ENCODE peak calls at places on chromosome 18, in six cellular contexts. I is PC-9, K is tibial nerve, R is fibroblast of lung, E is substantia nigra, M is SJCRH30. L is an unnamed sample.

GRCh38 chr18:4412286-4412685 is 42.8 kb downstream of the DLGAP1 start:
- DNase-seq in I (no peak), K (no peak), R (no peak), E (no peak), M (no peak), L (no peak)

GRCh38 chr18:27860701-27861107 is 316.2 kb downstream of the CDH2 start:
- DNase-seq in I (no peak), K (no peak), R (peak), E (no peak), M (peak), L (no peak)

GRCh38 chr18:8800445-8800844 is 95.1 kb downstream of the MTCL1 start:
- DNase-seq in I (peak), K (no peak), R (peak), E (no peak), M (peak), L (no peak)

GRCh38 chr18:9535430-9535972 is 60.2 kb downstream of the RALBP1 start:
- DNase-seq in I (peak), K (no peak), R (peak), E (peak), M (no peak), L (peak)

GRCh38 chr18:3526421-3527354 is 76.7 kb downstream of the TGIF1 start:
- DNase-seq in I (no peak), K (no peak), R (peak), E (peak), M (peak), L (peak)

GRCh38 chr18:24741961-24742738 is 281.7 kb downstream of the HRH4 start:
- DNase-seq in I (no peak), K (no peak), R (peak), E (no peak), M (no peak), L (no peak)

GRCh38 chr18:3015203-3015590 is 2.3 kb upstream of the LPIN2 start:
- DNase-seq in I (peak), K (no peak), R (peak), E (no peak), M (no peak), L (no peak)

GRCh38 chr18:79937103-79937860 is 14.2 kb downstream of the SLC66A2 start:
- DNase-seq in I (no peak), K (no peak), R (no peak), E (no peak), M (no peak), L (no peak)

GRCh38 chr18:24841536-24841935 is 381.1 kb downstream of the HRH4 start:
- DNase-seq in I (no peak), K (no peak), R (no peak), E (no peak), M (no peak), L (no peak)

GRCh38 chr18:6414118-6414722 is 491 bp downstream of the L3MBTL4 start:
- DNase-seq in I (no peak), K (peak), R (no peak), E (no peak), M (no peak), L (no peak)

GRCh38 chr18:12254820-12255511 is 805 bp downstream of the CIDEA start:
- DNase-seq in I (no peak), K (no peak), R (no peak), E (no peak), M (no peak), L (no peak)

GRCh38 chr18:54192415-54192814 is 32.1 kb downstream of the MBD2 start:
- DNase-seq in I (no peak), K (no peak), R (no peak), E (no peak), M (no peak), L (no peak)

GRCh38 chr18:51438797-51439350 is 241.4 kb upstream of the MEX3C start:
- DNase-seq in I (no peak), K (no peak), R (no peak), E (no peak), M (no peak), L (no peak)

GRCh38 chr18:37161491-37161890 is 332.6 kb downstream of the KIAA1328 start:
- DNase-seq in I (no peak), K (no peak), R (no peak), E (no peak), M (no peak), L (no peak)
- H3K27ac ChIP-seq in I (no peak), K (no peak), R (no peak), E (no peak), M (no peak), L (no peak)

DNA sequence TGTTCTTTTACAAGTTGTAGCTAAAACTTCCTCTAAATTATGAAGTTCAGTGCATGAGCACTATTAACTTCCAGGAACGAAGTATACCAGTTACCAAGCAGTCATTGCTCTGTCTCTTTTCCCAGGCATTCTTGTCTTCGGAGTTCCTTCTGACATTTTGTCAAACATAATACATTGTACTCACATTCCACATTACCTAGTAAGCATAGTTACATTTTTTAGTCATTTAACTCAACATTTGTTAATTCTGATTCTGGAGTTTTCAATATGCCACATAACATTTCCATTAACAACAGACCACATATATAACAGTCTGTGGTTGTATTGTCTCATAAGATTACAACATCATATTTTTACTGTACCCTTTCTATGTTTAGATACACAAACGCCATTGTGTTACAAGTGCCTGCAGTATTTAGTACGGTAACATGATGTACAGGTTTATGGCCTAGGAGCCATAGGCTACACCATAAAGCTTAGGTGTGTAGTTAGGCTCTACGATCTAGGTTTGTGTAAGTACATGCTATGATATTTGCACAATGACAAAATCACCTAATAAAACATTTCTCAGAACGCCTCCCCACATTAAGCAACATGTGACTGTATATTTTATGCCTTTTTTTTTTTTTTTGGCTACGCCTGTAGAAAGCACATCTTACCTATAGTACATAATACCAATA is 187.1 kb downstream of the DYM start:
- DNase-seq in I (no peak), K (no peak), R (peak), E (no peak), M (no peak), L (no peak)
- H3K27ac ChIP-seq in I (no peak), K (no peak), R (no peak), E (no peak), M (no peak), L (no peak)

GRCh38 chr18:47696870-47697269 is 233.6 kb downstream of the SMAD2 start:
- DNase-seq in I (no peak), K (no peak), R (no peak), E (no peak), M (no peak), L (no peak)

GRCh38 chr18:47701133-47701532 is 229.3 kb downstream of the SMAD2 start:
- DNase-seq in I (no peak), K (no peak), R (no peak), E (no peak), M (no peak), L (no peak)
- H3K27ac ChIP-seq in I (no peak), K (no peak), R (no peak), E (no peak), M (no peak), L (no peak)

DNA sequence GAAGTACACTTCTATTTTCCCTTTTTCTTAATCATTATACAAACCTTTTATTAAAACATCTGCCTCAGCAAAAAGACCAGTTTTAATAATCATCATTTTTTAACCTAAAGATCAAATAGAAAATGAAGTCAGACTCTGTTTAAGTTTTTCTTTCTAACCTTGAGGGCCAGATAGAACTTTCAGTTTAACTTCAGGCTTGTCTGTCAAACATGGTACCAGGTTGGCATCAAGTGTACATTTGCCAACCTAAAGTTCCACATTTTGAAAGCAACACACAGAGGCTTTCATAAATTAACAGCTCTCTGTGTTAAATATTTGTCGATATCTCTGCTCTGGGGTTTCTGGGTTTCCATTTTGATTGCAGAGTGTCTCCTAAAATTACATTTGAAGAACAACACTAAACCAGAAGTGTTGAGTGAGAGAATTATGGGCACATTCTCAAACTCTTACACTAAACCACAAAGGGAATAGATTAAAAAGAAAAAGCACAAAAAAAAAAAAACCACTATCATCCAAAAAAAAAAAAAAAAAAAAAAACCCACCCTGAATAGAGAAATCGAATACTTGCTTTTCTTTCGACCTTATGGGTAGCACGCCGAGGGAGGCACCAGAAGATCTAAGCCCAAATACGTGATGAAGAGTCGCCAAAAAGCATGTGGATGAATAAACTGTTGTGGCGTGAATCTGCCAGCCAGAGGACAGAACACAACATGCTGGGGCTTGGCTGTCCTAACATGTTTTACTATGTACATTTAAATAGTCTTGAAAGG is 166.2 kb downstream of the TCF4 start:
- DNase-seq in I (no peak), K (no peak), R (peak), E (no peak), M (no peak), L (no peak)
- H3K27ac ChIP-seq in I (no peak), K (peak), R (peak), E (peak), M (no peak), L (peak)

GRCh38 chr18:58100154-58100553 is 56.1 kb downstream of the NEDD4L start:
- DNase-seq in I (no peak), K (no peak), R (no peak), E (no peak), M (no peak), L (no peak)
- H3K27ac ChIP-seq in I (peak), K (peak), R (no peak), E (peak), M (no peak), L (no peak)

GRCh38 chr18:75210274-75211001 is at the start of gene TSHZ1:
- DNase-seq in I (peak), K (no peak), R (peak), E (peak), M (peak), L (peak)

GRCh38 chr18:75212626-75213110 is 2.1 kb downstream of the TSHZ1 start:
- DNase-seq in I (no peak), K (no peak), R (no peak), E (no peak), M (no peak), L (no peak)

GRCh38 chr18:75213610-75214009 is 3.0 kb downstream of the TSHZ1 start:
- DNase-seq in I (no peak), K (no peak), R (peak), E (no peak), M (no peak), L (no peak)

GRCh38 chr18:75211002-75211621 is 515 bp downstream of the TSHZ1 start:
- DNase-seq in I (no peak), K (no peak), R (no peak), E (no peak), M (no peak), L (no peak)

DNA sequence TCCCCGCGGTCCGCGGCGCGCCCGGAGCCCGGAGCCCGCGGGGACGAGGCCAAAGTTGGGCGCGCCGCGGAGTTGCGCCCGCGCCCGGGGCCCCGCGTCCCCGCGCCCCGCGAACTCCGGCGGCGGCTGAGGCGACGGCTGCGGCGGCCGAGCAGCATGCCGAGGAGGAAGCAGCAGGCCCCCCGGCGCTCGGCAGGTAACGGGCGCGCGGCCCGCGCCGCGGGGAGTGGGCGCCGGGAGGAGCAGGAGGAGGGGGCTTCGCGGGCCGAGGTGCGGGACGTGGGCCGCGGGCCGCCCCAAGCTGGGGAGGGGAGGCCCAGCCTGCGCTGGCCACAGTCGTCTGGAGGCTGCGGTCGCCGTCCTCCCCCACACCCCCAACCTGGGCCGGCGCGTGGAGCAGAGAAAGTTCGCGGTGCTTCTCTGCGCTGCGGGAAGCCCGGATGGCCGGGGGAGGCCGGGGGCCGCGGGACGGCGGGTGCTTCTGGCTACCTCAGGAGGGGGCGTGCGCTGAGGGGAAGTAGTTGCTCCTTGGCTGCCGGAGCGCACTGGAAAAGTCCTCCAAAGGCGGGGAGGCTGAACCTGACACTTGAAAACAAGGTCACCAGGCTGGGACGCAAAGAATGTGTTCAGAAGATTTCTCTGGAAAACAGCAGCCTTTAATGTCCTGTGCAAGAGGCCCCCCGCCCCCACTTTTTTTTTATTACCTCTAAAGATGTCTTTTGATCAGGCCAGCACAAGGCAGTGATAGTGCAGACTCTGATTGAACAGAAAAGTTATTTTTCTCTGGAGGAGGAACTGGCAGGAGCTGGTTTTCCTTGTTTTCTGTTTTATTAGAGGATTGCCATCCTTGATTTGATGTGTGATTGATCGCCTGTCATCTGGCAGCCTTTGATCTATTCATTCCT is 1.4 kb downstream of the TSHZ1 start:
- DNase-seq in I (no peak), K (no peak), R (peak), E (no peak), M (peak), L (no peak)
- H3K27ac ChIP-seq in I (no peak), K (peak), R (peak), E (peak), M (no peak), L (peak)

GRCh38 chr18:36366994-36367839 is 69.7 kb downstream of the FHOD3 start:
- DNase-seq in I (no peak), K (no peak), R (no peak), E (no peak), M (no peak), L (no peak)
- H3K27ac ChIP-seq in I (no peak), K (no peak), R (no peak), E (no peak), M (no peak), L (no peak)

L was measured in caudate nucleus.